ENCODE peak calls at places on chromosomes 6 and 20, in seven cellular contexts. One of them, this sample, is unnamed.

GRCh38 chr6:46994933-46995332 is 47.2 kb downstream of the ADGRF1 start:
- DNase-seq in fibroblast of lung: no peak
- DNase-seq in T-helper 9 cell: no peak
- DNase-seq in RPMI7951: peak
- DNase-seq in iris pigment epithelial cell: no peak
- DNase-seq in Right ventricle myocardium inferior: no peak
- DNase-seq in KBM-7: no peak
- DNase-seq in this sample: no peak

GRCh38 chr6:124010574-124010973 is 206.9 kb downstream of the NKAIN2 start:
- DNase-seq in T-helper 9 cell: no peak
- DNase-seq in iris pigment epithelial cell: no peak
- DNase-seq in RPMI7951: no peak
- DNase-seq in KBM-7: no peak
- DNase-seq in fibroblast of lung: no peak
- DNase-seq in Right ventricle myocardium inferior: no peak
- DNase-seq in this sample: no peak

GRCh38 chr6:25927721-25928359 is 2.7 kb downstream of the SLC17A2 start:
- DNase-seq in iris pigment epithelial cell: peak
- DNase-seq in T-helper 9 cell: no peak
- DNase-seq in Right ventricle myocardium inferior: no peak
- DNase-seq in fibroblast of lung: peak
- DNase-seq in RPMI7951: peak
- DNase-seq in KBM-7: peak
- DNase-seq in this sample: no peak

GRCh38 chr6:170073846-170074245 is 217.0 kb downstream of the DLL1 start:
- DNase-seq in RPMI7951: peak
- DNase-seq in KBM-7: no peak
- DNase-seq in Right ventricle myocardium inferior: peak
- DNase-seq in fibroblast of lung: no peak
- DNase-seq in iris pigment epithelial cell: no peak
- DNase-seq in T-helper 9 cell: no peak
- DNase-seq in this sample: no peak

GRCh38 chr6:128932061-128932460 is 49.1 kb downstream of the LAMA2 start:
- DNase-seq in KBM-7: no peak
- DNase-seq in Right ventricle myocardium inferior: no peak
- DNase-seq in RPMI7951: peak
- DNase-seq in T-helper 9 cell: no peak
- DNase-seq in fibroblast of lung: peak
- DNase-seq in iris pigment epithelial cell: peak
- DNase-seq in this sample: no peak

GRCh38 chr6:134394905-134395304 is 77.0 kb upstream of the SGK1 start:
- DNase-seq in RPMI7951: no peak
- DNase-seq in T-helper 9 cell: no peak
- DNase-seq in Right ventricle myocardium inferior: no peak
- DNase-seq in fibroblast of lung: no peak
- DNase-seq in iris pigment epithelial cell: no peak
- DNase-seq in KBM-7: no peak
- DNase-seq in this sample: no peak

GRCh38 chr20:51481311-51481997 is 61.1 kb downstream of the NFATC2 start:
- DNase-seq in iris pigment epithelial cell: no peak
- DNase-seq in KBM-7: no peak
- DNase-seq in T-helper 9 cell: peak
- DNase-seq in fibroblast of lung: no peak
- DNase-seq in Right ventricle myocardium inferior: no peak
- DNase-seq in RPMI7951: no peak
- DNase-seq in this sample: no peak

GRCh38 chr20:38825901-38826625 is 20.6 kb downstream of the PPP1R16B start:
- DNase-seq in RPMI7951: peak
- DNase-seq in Right ventricle myocardium inferior: no peak
- DNase-seq in T-helper 9 cell: no peak
- DNase-seq in fibroblast of lung: peak
- DNase-seq in KBM-7: peak
- DNase-seq in iris pigment epithelial cell: peak
- DNase-seq in this sample: no peak

GRCh38 chr6:23498013-23498412 is 628.0 kb upstream of the NRSN1 start:
- DNase-seq in fibroblast of lung: peak
- DNase-seq in Right ventricle myocardium inferior: no peak
- DNase-seq in T-helper 9 cell: no peak
- DNase-seq in iris pigment epithelial cell: peak
- DNase-seq in RPMI7951: no peak
- DNase-seq in KBM-7: no peak
- DNase-seq in this sample: no peak

GRCh38 chr6:164069352-164070022 is 655.0 kb downstream of the QKI start:
- DNase-seq in fibroblast of lung: no peak
- DNase-seq in iris pigment epithelial cell: peak
- DNase-seq in KBM-7: no peak
- DNase-seq in RPMI7951: peak
- DNase-seq in T-helper 9 cell: no peak
- DNase-seq in Right ventricle myocardium inferior: peak
- DNase-seq in this sample: no peak

GRCh38 chr20:57024849-57025248 is 241.6 kb downstream of the BMP7 start:
- DNase-seq in T-helper 9 cell: no peak
- DNase-seq in KBM-7: no peak
- DNase-seq in iris pigment epithelial cell: no peak
- DNase-seq in fibroblast of lung: no peak
- DNase-seq in RPMI7951: peak
- DNase-seq in Right ventricle myocardium inferior: no peak
- DNase-seq in this sample: no peak

GRCh38 chr6:157542405-157542943 is 161.5 kb downstream of the ZDHHC14 start:
- DNase-seq in RPMI7951: no peak
- DNase-seq in T-helper 9 cell: no peak
- DNase-seq in fibroblast of lung: no peak
- DNase-seq in Right ventricle myocardium inferior: no peak
- DNase-seq in iris pigment epithelial cell: no peak
- DNase-seq in KBM-7: no peak
- DNase-seq in this sample: no peak

GRCh38 chr6:134090591-134090990 is 38.2 kb upstream of the SLC2A12 start:
- DNase-seq in Right ventricle myocardium inferior: no peak
- DNase-seq in KBM-7: no peak
- DNase-seq in iris pigment epithelial cell: no peak
- DNase-seq in RPMI7951: no peak
- DNase-seq in T-helper 9 cell: no peak
- DNase-seq in fibroblast of lung: no peak
- DNase-seq in this sample: no peak

GRCh38 chr6:112501705-112502104 is 154.6 kb downstream of the RFPL4B start:
- DNase-seq in KBM-7: no peak
- DNase-seq in Right ventricle myocardium inferior: no peak
- DNase-seq in RPMI7951: peak
- DNase-seq in T-helper 9 cell: no peak
- DNase-seq in iris pigment epithelial cell: peak
- DNase-seq in fibroblast of lung: peak
- DNase-seq in this sample: no peak

GRCh38 chr20:11015440-11015839 is 341.6 kb upstream of the JAG1 start:
- DNase-seq in Right ventricle myocardium inferior: no peak
- DNase-seq in RPMI7951: no peak
- DNase-seq in KBM-7: no peak
- DNase-seq in iris pigment epithelial cell: no peak
- DNase-seq in T-helper 9 cell: no peak
- DNase-seq in fibroblast of lung: no peak
- DNase-seq in this sample: no peak

GRCh38 chr20:61956396-61957342 is 109.0 kb downstream of the TAF4 start:
- DNase-seq in KBM-7: no peak
- DNase-seq in iris pigment epithelial cell: no peak
- DNase-seq in fibroblast of lung: peak
- DNase-seq in RPMI7951: no peak
- DNase-seq in T-helper 9 cell: no peak
- DNase-seq in Right ventricle myocardium inferior: no peak
- DNase-seq in this sample: no peak

GRCh38 chr6:38349795-38350194 is 289.9 kb downstream of the BTBD9 start:
- DNase-seq in fibroblast of lung: peak
- DNase-seq in RPMI7951: peak
- DNase-seq in Right ventricle myocardium inferior: no peak
- DNase-seq in iris pigment epithelial cell: peak
- DNase-seq in KBM-7: no peak
- DNase-seq in T-helper 9 cell: no peak
- DNase-seq in this sample: no peak

GRCh38 chr6:56247654-56248122 is 308 bp upstream of the COL21A1 start:
- DNase-seq in T-helper 9 cell: no peak
- DNase-seq in RPMI7951: no peak
- DNase-seq in KBM-7: no peak
- DNase-seq in Right ventricle myocardium inferior: no peak
- DNase-seq in fibroblast of lung: no peak
- DNase-seq in iris pigment epithelial cell: no peak
- DNase-seq in this sample: no peak

GRCh38 chr20:63782051-63782471 is 42.5 kb downstream of the SLC2A4RG start:
- DNase-seq in RPMI7951: no peak
- DNase-seq in KBM-7: no peak
- DNase-seq in iris pigment epithelial cell: no peak
- DNase-seq in Right ventricle myocardium inferior: no peak
- DNase-seq in fibroblast of lung: no peak
- DNase-seq in T-helper 9 cell: no peak
- DNase-seq in this sample: no peak

GRCh38 chr20:11117808-11118528 is 444.2 kb upstream of the JAG1 start:
- DNase-seq in RPMI7951: peak
- DNase-seq in Right ventricle myocardium inferior: no peak
- DNase-seq in KBM-7: no peak
- DNase-seq in fibroblast of lung: peak
- DNase-seq in iris pigment epithelial cell: peak
- DNase-seq in T-helper 9 cell: no peak
- DNase-seq in this sample: peak

GRCh38 chr20:7841967-7842301 is 98.3 kb downstream of the HAO1 start:
- DNase-seq in T-helper 9 cell: no peak
- DNase-seq in fibroblast of lung: peak
- DNase-seq in Right ventricle myocardium inferior: peak
- DNase-seq in RPMI7951: peak
- DNase-seq in KBM-7: no peak
- DNase-seq in iris pigment epithelial cell: peak
- DNase-seq in this sample: peak

GRCh38 chr20:4263011-4263410 is 247.7 kb upstream of the RNF24 start:
- DNase-seq in RPMI7951: no peak
- DNase-seq in iris pigment epithelial cell: no peak
- DNase-seq in KBM-7: no peak
- DNase-seq in fibroblast of lung: no peak
- DNase-seq in T-helper 9 cell: no peak
- DNase-seq in Right ventricle myocardium inferior: no peak
- DNase-seq in this sample: no peak

GRCh38 chr20:32505723-32506473 is 79.2 kb downstream of the NOL4L start:
- DNase-seq in T-helper 9 cell: no peak
- DNase-seq in KBM-7: no peak
- DNase-seq in iris pigment epithelial cell: no peak
- DNase-seq in fibroblast of lung: no peak
- DNase-seq in RPMI7951: no peak
- DNase-seq in Right ventricle myocardium inferior: no peak
- DNase-seq in this sample: no peak

GRCh38 chr20:51021067-51022025 is 1.6 kb downstream of the KCNG1 start:
- DNase-seq in RPMI7951: no peak
- DNase-seq in fibroblast of lung: peak
- DNase-seq in T-helper 9 cell: no peak
- DNase-seq in iris pigment epithelial cell: peak
- DNase-seq in KBM-7: no peak
- DNase-seq in Right ventricle myocardium inferior: no peak
- DNase-seq in this sample: no peak

GRCh38 chr6:4603291-4603690 is 172.9 kb upstream of the CDYL start:
- DNase-seq in RPMI7951: peak
- DNase-seq in fibroblast of lung: peak
- DNase-seq in T-helper 9 cell: no peak
- DNase-seq in iris pigment epithelial cell: peak
- DNase-seq in KBM-7: peak
- DNase-seq in Right ventricle myocardium inferior: no peak
- DNase-seq in this sample: no peak

GRCh38 chr6:89536230-89536629 is 102.3 kb downstream of the LYRM2 start:
- DNase-seq in RPMI7951: no peak
- DNase-seq in KBM-7: no peak
- DNase-seq in T-helper 9 cell: no peak
- DNase-seq in fibroblast of lung: no peak
- DNase-seq in iris pigment epithelial cell: no peak
- DNase-seq in Right ventricle myocardium inferior: no peak
- DNase-seq in this sample: no peak

GRCh38 chr6:151257984-151258445 is 18.2 kb downstream of the AKAP12 start:
- DNase-seq in fibroblast of lung: peak
- DNase-seq in T-helper 9 cell: no peak
- DNase-seq in KBM-7: no peak
- DNase-seq in iris pigment epithelial cell: peak
- DNase-seq in RPMI7951: peak
- DNase-seq in Right ventricle myocardium inferior: no peak
- DNase-seq in this sample: no peak

GRCh38 chr6:106142876-106143431 is 56.8 kb downstream of the PRDM1 start:
- DNase-seq in fibroblast of lung: no peak
- DNase-seq in RPMI7951: no peak
- DNase-seq in iris pigment epithelial cell: no peak
- DNase-seq in KBM-7: no peak
- DNase-seq in T-helper 9 cell: no peak
- DNase-seq in Right ventricle myocardium inferior: no peak
- DNase-seq in this sample: no peak

GRCh38 chr6:33761922-33762629 is 15.4 kb upstream of the IP6K3 start:
- DNase-seq in KBM-7: peak
- DNase-seq in T-helper 9 cell: peak
- DNase-seq in fibroblast of lung: peak
- DNase-seq in RPMI7951: peak
- DNase-seq in iris pigment epithelial cell: peak
- DNase-seq in Right ventricle myocardium inferior: peak
- DNase-seq in this sample: peak